ENCODE peak calls at places on chromosomes 2 and 18, in seven cellular contexts. One of them, this sample, is unnamed.

GRCh38 chr18:35618703-35619102 is 37.2 kb downstream of the GALNT1 start:
- DNase-seq in GM03348: peak; percentile 19
- DNase-seq in CD8-positive, alpha-beta T cell: no peak
- DNase-seq in stimulated activated CD8-positive, alpha-beta memory T cell treated with anti-CD3 and anti-CD28 coated beads, Interleukin-4, amount 100 ng/mL, for 48 hours: no peak
- DNase-seq in body of pancreas: no peak
- DNase-seq in epithelial cell of esophagus: no peak
- DNase-seq in amniotic stem cell: no peak
- DNase-seq in this sample: no peak

GRCh38 chr18:74775239-74775638 is 177.6 kb downstream of the ZNF407 start:
- DNase-seq in GM03348: no peak
- DNase-seq in stimulated activated CD8-positive, alpha-beta memory T cell treated with anti-CD3 and anti-CD28 coated beads, Interleukin-4, amount 100 ng/mL, for 48 hours: no peak
- DNase-seq in epithelial cell of esophagus: peak; percentile 18
- DNase-seq in body of pancreas: no peak
- DNase-seq in amniotic stem cell: peak; percentile 19
- DNase-seq in CD8-positive, alpha-beta T cell: no peak
- DNase-seq in this sample: no peak

GRCh38 chr2:120389036-120389391 is 43.1 kb downstream of the INHBB start:
- DNase-seq in body of pancreas: no peak
- DNase-seq in amniotic stem cell: no peak
- DNase-seq in GM03348: no peak
- DNase-seq in CD8-positive, alpha-beta T cell: no peak
- DNase-seq in epithelial cell of esophagus: no peak
- DNase-seq in stimulated activated CD8-positive, alpha-beta memory T cell treated with anti-CD3 and anti-CD28 coated beads, Interleukin-4, amount 100 ng/mL, for 48 hours: no peak
- DNase-seq in this sample: no peak

GRCh38 chr2:229942671-229943070 is 20.4 kb downstream of the FBXO36 start:
- DNase-seq in body of pancreas: no peak
- DNase-seq in GM03348: no peak
- DNase-seq in CD8-positive, alpha-beta T cell: no peak
- DNase-seq in stimulated activated CD8-positive, alpha-beta memory T cell treated with anti-CD3 and anti-CD28 coated beads, Interleukin-4, amount 100 ng/mL, for 48 hours: no peak
- DNase-seq in amniotic stem cell: no peak
- DNase-seq in epithelial cell of esophagus: no peak
- DNase-seq in this sample: no peak

GRCh38 chr2:51027968-51028367 is 4.0 kb downstream of the NRXN1 start:
- DNase-seq in epithelial cell of esophagus: no peak
- DNase-seq in GM03348: no peak
- DNase-seq in stimulated activated CD8-positive, alpha-beta memory T cell treated with anti-CD3 and anti-CD28 coated beads, Interleukin-4, amount 100 ng/mL, for 48 hours: no peak
- DNase-seq in amniotic stem cell: no peak
- DNase-seq in body of pancreas: no peak
- DNase-seq in CD8-positive, alpha-beta T cell: no peak
- DNase-seq in this sample: no peak

GRCh38 chr2:145807978-145808377 is 1288.1 kb upstream of the ZEB2 start:
- DNase-seq in epithelial cell of esophagus: peak; percentile 32
- DNase-seq in amniotic stem cell: no peak
- DNase-seq in GM03348: no peak
- DNase-seq in stimulated activated CD8-positive, alpha-beta memory T cell treated with anti-CD3 and anti-CD28 coated beads, Interleukin-4, amount 100 ng/mL, for 48 hours: no peak
- DNase-seq in body of pancreas: no peak
- DNase-seq in CD8-positive, alpha-beta T cell: no peak
- DNase-seq in this sample: no peak

GRCh38 chr18:62777814-62778213 is 62.5 kb downstream of the PHLPP1 start:
- DNase-seq in amniotic stem cell: no peak
- DNase-seq in stimulated activated CD8-positive, alpha-beta memory T cell treated with anti-CD3 and anti-CD28 coated beads, Interleukin-4, amount 100 ng/mL, for 48 hours: no peak
- DNase-seq in epithelial cell of esophagus: no peak
- DNase-seq in CD8-positive, alpha-beta T cell: no peak
- DNase-seq in GM03348: no peak
- DNase-seq in body of pancreas: no peak
- DNase-seq in this sample: no peak

GRCh38 chr2:95004702-95005101 is 20.8 kb upstream of the MAL start:
- DNase-seq in body of pancreas: no peak
- DNase-seq in CD8-positive, alpha-beta T cell: no peak
- DNase-seq in stimulated activated CD8-positive, alpha-beta memory T cell treated with anti-CD3 and anti-CD28 coated beads, Interleukin-4, amount 100 ng/mL, for 48 hours: no peak
- DNase-seq in GM03348: no peak
- DNase-seq in amniotic stem cell: no peak
- DNase-seq in epithelial cell of esophagus: no peak
- DNase-seq in this sample: no peak

GRCh38 chr2:178325268-178325667 is 125.7 kb downstream of the PRKRA start:
- DNase-seq in GM03348: no peak
- DNase-seq in stimulated activated CD8-positive, alpha-beta memory T cell treated with anti-CD3 and anti-CD28 coated beads, Interleukin-4, amount 100 ng/mL, for 48 hours: no peak
- DNase-seq in epithelial cell of esophagus: no peak
- DNase-seq in amniotic stem cell: no peak
- DNase-seq in body of pancreas: no peak
- DNase-seq in CD8-positive, alpha-beta T cell: no peak
- DNase-seq in this sample: no peak

GRCh38 chr2:148752977-148753376 is 108.4 kb downstream of the EPC2 start:
- DNase-seq in amniotic stem cell: no peak
- DNase-seq in stimulated activated CD8-positive, alpha-beta memory T cell treated with anti-CD3 and anti-CD28 coated beads, Interleukin-4, amount 100 ng/mL, for 48 hours: no peak
- DNase-seq in epithelial cell of esophagus: no peak
- DNase-seq in CD8-positive, alpha-beta T cell: no peak
- DNase-seq in GM03348: no peak
- DNase-seq in body of pancreas: no peak
- DNase-seq in this sample: no peak

GRCh38 chr2:128421286-128421685 is 102.6 kb upstream of the HS6ST1 start:
- DNase-seq in epithelial cell of esophagus: no peak
- DNase-seq in amniotic stem cell: no peak
- DNase-seq in CD8-positive, alpha-beta T cell: no peak
- DNase-seq in GM03348: no peak
- DNase-seq in stimulated activated CD8-positive, alpha-beta memory T cell treated with anti-CD3 and anti-CD28 coated beads, Interleukin-4, amount 100 ng/mL, for 48 hours: peak; percentile 8
- DNase-seq in body of pancreas: peak; percentile 7
- DNase-seq in this sample: peak; percentile 2

GRCh38 chr2:139495851-139496250 is 715.7 kb upstream of the NXPH2 start:
- DNase-seq in GM03348: no peak
- DNase-seq in amniotic stem cell: no peak
- DNase-seq in CD8-positive, alpha-beta T cell: no peak
- DNase-seq in epithelial cell of esophagus: no peak
- DNase-seq in body of pancreas: no peak
- DNase-seq in stimulated activated CD8-positive, alpha-beta memory T cell treated with anti-CD3 and anti-CD28 coated beads, Interleukin-4, amount 100 ng/mL, for 48 hours: no peak
- DNase-seq in this sample: no peak

GRCh38 chr18:23077493-23078256 is 57.6 kb upstream of the CABLES1 start:
- DNase-seq in GM03348: no peak
- DNase-seq in epithelial cell of esophagus: peak; percentile 30
- DNase-seq in stimulated activated CD8-positive, alpha-beta memory T cell treated with anti-CD3 and anti-CD28 coated beads, Interleukin-4, amount 100 ng/mL, for 48 hours: no peak
- DNase-seq in amniotic stem cell: no peak
- DNase-seq in CD8-positive, alpha-beta T cell: no peak
- DNase-seq in body of pancreas: no peak
- DNase-seq in this sample: no peak

GRCh38 chr18:78130232-78131195 is 849.1 kb upstream of the SALL3 start:
- DNase-seq in GM03348: no peak
- DNase-seq in CD8-positive, alpha-beta T cell: no peak
- DNase-seq in epithelial cell of esophagus: no peak
- DNase-seq in body of pancreas: no peak
- DNase-seq in stimulated activated CD8-positive, alpha-beta memory T cell treated with anti-CD3 and anti-CD28 coated beads, Interleukin-4, amount 100 ng/mL, for 48 hours: no peak
- DNase-seq in amniotic stem cell: no peak
- DNase-seq in this sample: no peak

GRCh38 chr18:45282101-45282812 is 333.0 kb upstream of the SLC14A2 start:
- DNase-seq in body of pancreas: no peak
- DNase-seq in CD8-positive, alpha-beta T cell: no peak
- DNase-seq in epithelial cell of esophagus: peak; percentile 7
- DNase-seq in stimulated activated CD8-positive, alpha-beta memory T cell treated with anti-CD3 and anti-CD28 coated beads, Interleukin-4, amount 100 ng/mL, for 48 hours: no peak
- DNase-seq in amniotic stem cell: no peak
- DNase-seq in GM03348: peak; percentile 18
- DNase-seq in this sample: peak; percentile 45

GRCh38 chr2:3294066-3294465 is 83.6 kb downstream of the EIPR1 start:
- DNase-seq in stimulated activated CD8-positive, alpha-beta memory T cell treated with anti-CD3 and anti-CD28 coated beads, Interleukin-4, amount 100 ng/mL, for 48 hours: no peak
- DNase-seq in CD8-positive, alpha-beta T cell: no peak
- DNase-seq in amniotic stem cell: no peak
- DNase-seq in body of pancreas: no peak
- DNase-seq in epithelial cell of esophagus: no peak
- DNase-seq in GM03348: no peak
- DNase-seq in this sample: no peak

This sample was measured in D341Med.